ENCODE peak calls at places on chromosomes 4 and X, in four cellular contexts. I is NCI-H774, Y is left cardiac atrium, H is ACHN. N is an unnamed sample.
A peak's percentile ranks its signal among the peaks of the same experiment; 100 is the strongest.

GRCh38 chr4:41746025-41746439 is 2.5 kb downstream of the PHOX2B start:
- DNase-seq in Y (no peak), I (no peak), H (no peak), N (no peak)

GRCh38 chrX:21666679-21667078 is 8.5 kb upstream of the KLHL34 start:
- DNase-seq in H (no peak), I (no peak), Y (no peak), N (peak; percentile 1)

GRCh38 chrX:39477438-39478120 is 620.2 kb downstream of the BCOR start:
- DNase-seq in Y (peak; percentile 75), I (peak; percentile 47), H (no peak), N (no peak)

GRCh38 chr4:88646528-88647280 is 50.9 kb downstream of the NAP1L5 start:
- DNase-seq in H (no peak), I (no peak), Y (no peak), N (no peak)

GRCh38 chrX:17944833-17945497 is 83.9 kb upstream of the RAI2 start:
- DNase-seq in H (peak; percentile 5), I (no peak), Y (no peak), N (no peak)

GRCh38 chr4:71004281-71004851 is 10.9 kb downstream of the DCK start:
- DNase-seq in I (no peak), H (no peak), Y (no peak), N (no peak)

GRCh38 chr4:57426779-57427395 is 316.7 kb upstream of the IGFBP7 start:
- DNase-seq in I (peak; percentile 66), H (peak; percentile 60), Y (peak; percentile 76), N (peak; percentile 52)

GRCh38 chrX:23327104-23327503 is 7.5 kb upstream of the PTCHD1 start:
- DNase-seq in Y (no peak), H (no peak), I (no peak), N (no peak)

GRCh38 chr4:76420901-76421581 is at the start of gene CCDC158:
- DNase-seq in Y (peak; percentile 39), I (no peak), H (no peak), N (no peak)

GRCh38 chr4:63348735-63349673 is 1060.2 kb downstream of the TECRL start:
- DNase-seq in Y (no peak), H (no peak), I (no peak), N (no peak)

GRCh38 chr4:827209-828081 is 1.5 kb upstream of the CPLX1 start:
- DNase-seq in Y (no peak), I (no peak), H (no peak), N (no peak)

GRCh38 chr4:123640271-123640670 is 243.7 kb downstream of the SPRY1 start:
- DNase-seq in Y (no peak), I (no peak), H (no peak), N (no peak)

GRCh38 chr4:24434193-24434728 is 150.1 kb downstream of the DHX15 start:
- DNase-seq in I (no peak), Y (no peak), H (no peak), N (no peak)

GRCh38 chr4:48243897-48244296 is 25.7 kb downstream of the TEC start:
- DNase-seq in Y (no peak), I (no peak), H (no peak), N (peak; percentile 20)

GRCh38 chrX:1589356-1590130 is 1.9 kb upstream of the AKAP17A start:
- DNase-seq in I (no peak), Y (no peak), H (no peak), N (no peak)

GRCh38 chrX:40172169-40172979 is 74.6 kb upstream of the BCOR start:
- DNase-seq in I (no peak), H (no peak), Y (peak; percentile 78), N (peak; percentile 7)

GRCh38 chr4:163582688-163583087 is 88.2 kb downstream of the TMA16 start:
- DNase-seq in H (no peak), Y (no peak), I (no peak), N (no peak)

GRCh38 chrX:68685722-68686683 is 38.5 kb downstream of the STARD8 start:
- DNase-seq in Y (peak; percentile 71), I (no peak), H (peak; percentile 59), N (peak; percentile 86)

GRCh38 chrX:37717708-37718107 is 32.1 kb downstream of the XK start:
- DNase-seq in H (no peak), Y (no peak), I (no peak), N (no peak)

GRCh38 chrX:69179380-69179911 is 14.2 kb upstream of the PJA1 start:
- DNase-seq in Y (no peak), I (peak; percentile 42), H (no peak), N (no peak)

GRCh38 chr4:45442466-45442865 is 681.4 kb downstream of the GABRG1 start:
- DNase-seq in H (peak; percentile 37), I (no peak), Y (no peak), N (no peak)

GRCh38 chr4:147479817-147480216 is 1.1 kb upstream of the EDNRA start:
- DNase-seq in Y (peak; percentile 47), H (no peak), I (no peak), N (peak; percentile 70)

GRCh38 chr4:26320159-26320452 is 708 bp upstream of the RBPJ start:
- DNase-seq in I (no peak), H (peak; percentile 32), Y (no peak), N (peak; percentile 59)

GRCh38 chr4:10108818-10109783 is 7.5 kb downstream of the WDR1 start:
- DNase-seq in I (no peak), Y (no peak), H (no peak), N (no peak)

GRCh38 chr4:38242822-38243384 is 282.7 kb downstream of the PTTG2 start:
- DNase-seq in I (no peak), H (no peak), Y (no peak), N (no peak)

GRCh38 chr4:123102897-123103489 is 180.6 kb upstream of the NUDT6 start:
- DNase-seq in Y (no peak), I (no peak), H (peak; percentile 39), N (peak; percentile 30)

GRCh38 chr4:3830774-3831528 is 64.8 kb downstream of the ADRA2C start:
- DNase-seq in Y (peak; percentile 13), I (no peak), H (no peak), N (no peak)

GRCh38 chrX:1422135-1422465 is 30.2 kb upstream of the SLC25A6 start:
- DNase-seq in H (no peak), Y (no peak), I (no peak), N (no peak)

GRCh38 chr4:92305148-92305877 is 1.5 kb downstream of the GRID2 start:
- DNase-seq in Y (peak; percentile 59), H (peak; percentile 53), I (no peak), N (no peak)

GRCh38 chrX:148541461-148541983 is 41.1 kb downstream of the AFF2 start:
- DNase-seq in Y (no peak), H (no peak), I (no peak), N (no peak)

GRCh38 chrX:5876984-5877655 is 351.5 kb downstream of the NLGN4X start:
- DNase-seq in H (peak; percentile 9), I (no peak), Y (no peak), N (peak; percentile 0)

GRCh38 chrX:53163436-53163835 is 61.6 kb downstream of the KDM5C start:
- DNase-seq in H (no peak), I (no peak), Y (no peak), N (no peak)

GRCh38 chrX:1564750-1565683 is 26.4 kb upstream of the AKAP17A start:
- DNase-seq in Y (no peak), H (no peak), I (no peak), N (peak; percentile 68)

GRCh38 chr4:107993969-107994368 is 4.3 kb downstream of the HADH start:
- DNase-seq in H (no peak), I (no peak), Y (no peak), N (peak; percentile 62)

GRCh38 chr4:8362483-8362882 is 78.0 kb downstream of the ACOX3 start:
- DNase-seq in I (no peak), H (no peak), Y (no peak), N (no peak)

GRCh38 chr4:145132521-145133098 is 34.5 kb downstream of the ABCE1 start:
- DNase-seq in I (no peak), H (no peak), Y (no peak), N (peak; percentile 67)

GRCh38 chrX:114127005-114127404 is 456.9 kb upstream of the HTR2C start:
- DNase-seq in I (no peak), H (no peak), Y (no peak), N (no peak)